ENCODE peak calls at places on chromosomes 5 and 9, in four cellular contexts. Q is renal cortical epithelial cell; C is stimulated activated CD4-positive, alpha-beta T cell treated with anti-CD3 and anti-CD28 coated beads, TNF-alpha, amount 100 ng/mL, for 1 hour; X is activated CD4-positive, alpha-beta T cell treated with anti-CD3 and anti-CD28 coated beads, Interleukin-2, amount 50 U/mL, for 1 hour. Y is an unnamed sample.

GRCh38 chr5:160511280-160511929 is 89.8 kb downstream of the PTTG1 start:
- DNase-seq in Q (no peak), C (no peak), X (no peak), Y (no peak)

GRCh38 chr9:122130837-122131236 is 28.7 kb downstream of the NDUFA8 start:
- DNase-seq in X (no peak), Q (no peak), C (no peak), Y (no peak)

GRCh38 chr5:157778121-157778805 is 34.8 kb downstream of the LSM11 start:
- DNase-seq in Q (peak), C (no peak), X (no peak), Y (no peak)

GRCh38 chr9:33378121-33378795 is 24.1 kb downstream of the AQP7 start:
- DNase-seq in C (no peak), Q (no peak), X (no peak), Y (no peak)

GRCh38 chr9:504921-505821 is 290.5 kb downstream of the DOCK8 start:
- DNase-seq in Q (no peak), X (no peak), C (no peak), Y (peak)

GRCh38 chr5:126483156-126483555 is 59.9 kb downstream of the GRAMD2B start:
- DNase-seq in Q (no peak), C (no peak), X (no peak), Y (peak)

GRCh38 chr5:100424787-100425186 is 110.4 kb upstream of the FAM174A start:
- DNase-seq in X (no peak), C (no peak), Q (no peak), Y (no peak)

GRCh38 chr5:82967072-82967471 is 110.1 kb downstream of the TMEM167A start:
- DNase-seq in C (no peak), Q (no peak), X (no peak), Y (no peak)

GRCh38 chr9:83701769-83702168 is 6.0 kb downstream of the UBQLN1 start:
- DNase-seq in C (no peak), Q (peak), X (no peak), Y (peak)

GRCh38 chr5:113293068-113293571 is 141.7 kb downstream of the TSSK1B start:
- DNase-seq in Q (no peak), X (no peak), C (no peak), Y (peak)

GRCh38 chr5:141559481-141559880 is 59.3 kb downstream of the DIAPH1 start:
- DNase-seq in Q (peak), C (no peak), X (no peak), Y (peak)

GRCh38 chr5:103385722-103386121 is 127.2 kb downstream of the MACIR start:
- DNase-seq in Q (no peak), X (no peak), C (no peak), Y (no peak)

GRCh38 chr9:107336718-107337360 is 53.8 kb downstream of the RAD23B start:
- DNase-seq in Q (peak), C (no peak), X (no peak), Y (peak)

GRCh38 chr5:67133781-67134180 is 62.8 kb downstream of the CD180 start:
- DNase-seq in Q (peak), X (no peak), C (no peak), Y (no peak)

GRCh38 chr5:108266235-108266634 is 115.7 kb downstream of the FBXL17 start:
- DNase-seq in X (no peak), Q (peak), C (no peak), Y (peak)

GRCh38 chr5:158463971-158464370 is 605.0 kb upstream of the CLINT1 start:
- DNase-seq in Q (peak), X (no peak), C (no peak), Y (peak)

GRCh38 chr5:961711-962240 is 46.8 kb upstream of the NKD2 start:
- DNase-seq in C (no peak), Q (no peak), X (no peak), Y (no peak)

GRCh38 chr9:18390393-18390792 is 83.6 kb upstream of the ADAMTSL1 start:
- DNase-seq in C (no peak), Q (no peak), X (no peak), Y (no peak)

GRCh38 chr5:39167973-39168345 is 51.4 kb downstream of the FYB1 start:
- DNase-seq in X (no peak), Q (no peak), C (no peak), Y (no peak)

GRCh38 chr9:11973011-11973410 is 720.2 kb upstream of the TYRP1 start:
- DNase-seq in Q (no peak), C (no peak), X (no peak), Y (no peak)

GRCh38 chr9:119709431-119709830 is 340.2 kb upstream of the BRINP1 start:
- DNase-seq in X (no peak), C (no peak), Q (no peak), Y (no peak)

GRCh38 chr9:2132484-2133082 is 117.4 kb downstream of the SMARCA2 start:
- DNase-seq in X (no peak), C (no peak), Q (peak), Y (peak)

GRCh38 chr9:34059954-34060353 is 11.3 kb upstream of the UBAP2 start:
- DNase-seq in X (no peak), Q (no peak), C (no peak), Y (no peak)

GRCh38 chr5:38417658-38418017 is 138.8 kb downstream of the LIFR start:
- DNase-seq in Q (no peak), X (no peak), C (no peak), Y (no peak)